ENCODE peak calls at places on chromosomes 12 and 14, in five cellular contexts. One of them, this sample, is unnamed.
A peak's percentile ranks its signal among the peaks of the same experiment; 100 is the strongest.

GRCh38 chr14:100723135-100723883 is 3.4 kb upstream of the DLK1 start:
- DNase-seq in progenitor cell of endocrine pancreas: no peak
- DNase-seq in CD4-positive, alpha-beta T cell: no peak
- DNase-seq in Peyer's patch: no peak
- DNase-seq in GM12865: no peak
- DNase-seq in this sample: no peak

GRCh38 chr12:46677749-46678148 is 148.0 kb downstream of the SLC38A4 start:
- DNase-seq in Peyer's patch: no peak
- DNase-seq in GM12865: no peak
- DNase-seq in CD4-positive, alpha-beta T cell: no peak
- DNase-seq in progenitor cell of endocrine pancreas: no peak
- DNase-seq in this sample: no peak

GRCh38 chr14:49972199-49972671 is 79.4 kb downstream of the ARF6 start:
- DNase-seq in GM12865: peak; percentile 51
- DNase-seq in CD4-positive, alpha-beta T cell: no peak
- DNase-seq in progenitor cell of endocrine pancreas: no peak
- DNase-seq in Peyer's patch: no peak
- DNase-seq in this sample: no peak

GRCh38 chr14:91953170-91953985 is 5.9 kb upstream of the FBLN5 start:
- DNase-seq in CD4-positive, alpha-beta T cell: no peak
- DNase-seq in Peyer's patch: no peak
- DNase-seq in progenitor cell of endocrine pancreas: no peak
- DNase-seq in GM12865: no peak
- DNase-seq in this sample: no peak

GRCh38 chr14:100537701-100538565 is 49.3 kb downstream of the BEGAIN start:
- DNase-seq in GM12865: no peak
- DNase-seq in progenitor cell of endocrine pancreas: no peak
- DNase-seq in CD4-positive, alpha-beta T cell: no peak
- DNase-seq in Peyer's patch: peak; percentile 45
- DNase-seq in this sample: no peak

GRCh38 chr12:7905071-7905470 is 30.9 kb downstream of the SLC2A3 start:
- DNase-seq in CD4-positive, alpha-beta T cell: no peak
- DNase-seq in GM12865: no peak
- DNase-seq in Peyer's patch: no peak
- DNase-seq in progenitor cell of endocrine pancreas: no peak
- DNase-seq in this sample: no peak

GRCh38 chr14:34190746-34191145 is 239.9 kb upstream of the EGLN3 start:
- DNase-seq in Peyer's patch: no peak
- DNase-seq in GM12865: no peak
- DNase-seq in progenitor cell of endocrine pancreas: no peak
- DNase-seq in CD4-positive, alpha-beta T cell: no peak
- DNase-seq in this sample: no peak

GRCh38 chr12:46493352-46494209 is 121.0 kb upstream of the SLC38A2 start:
- DNase-seq in GM12865: no peak
- DNase-seq in Peyer's patch: no peak
- DNase-seq in progenitor cell of endocrine pancreas: no peak
- DNase-seq in CD4-positive, alpha-beta T cell: no peak
- DNase-seq in this sample: no peak

GRCh38 chr12:21751517-21751916 is 23.0 kb downstream of the KCNJ8 start:
- DNase-seq in GM12865: no peak
- DNase-seq in progenitor cell of endocrine pancreas: no peak
- DNase-seq in Peyer's patch: no peak
- DNase-seq in CD4-positive, alpha-beta T cell: no peak
- DNase-seq in this sample: no peak

GRCh38 chr14:69107407-69108003 is 45.4 kb downstream of the DCAF5 start:
- DNase-seq in Peyer's patch: peak; percentile 51
- DNase-seq in progenitor cell of endocrine pancreas: peak; percentile 19
- DNase-seq in GM12865: peak; percentile 68
- DNase-seq in CD4-positive, alpha-beta T cell: peak; percentile 12
- DNase-seq in this sample: no peak

GRCh38 chr12:15208140-15208539 is 13.1 kb downstream of the RERG start:
- DNase-seq in Peyer's patch: no peak
- DNase-seq in CD4-positive, alpha-beta T cell: no peak
- DNase-seq in GM12865: no peak
- DNase-seq in progenitor cell of endocrine pancreas: no peak
- DNase-seq in this sample: no peak

GRCh38 chr12:49893753-49894752 is 9.6 kb downstream of the FAIM2 start:
- DNase-seq in GM12865: no peak
- DNase-seq in progenitor cell of endocrine pancreas: no peak
- DNase-seq in Peyer's patch: no peak
- DNase-seq in CD4-positive, alpha-beta T cell: no peak
- DNase-seq in this sample: no peak

GRCh38 chr12:630656-631632 is 32.3 kb downstream of the NINJ2 start:
- DNase-seq in CD4-positive, alpha-beta T cell: peak; percentile 64
- DNase-seq in Peyer's patch: peak; percentile 94
- DNase-seq in progenitor cell of endocrine pancreas: no peak
- DNase-seq in GM12865: peak; percentile 93
- DNase-seq in this sample: peak; percentile 68

GRCh38 chr14:52018252-52018651 is 28.9 kb downstream of the RTRAF start:
- DNase-seq in CD4-positive, alpha-beta T cell: no peak
- DNase-seq in Peyer's patch: peak; percentile 78
- DNase-seq in progenitor cell of endocrine pancreas: no peak
- DNase-seq in GM12865: no peak
- DNase-seq in this sample: no peak

GRCh38 chr12:34403706-34404376 is 381.5 kb downstream of the ALG10 start:
- DNase-seq in GM12865: no peak
- DNase-seq in Peyer's patch: peak; percentile 37
- DNase-seq in CD4-positive, alpha-beta T cell: peak; percentile 1
- DNase-seq in progenitor cell of endocrine pancreas: peak; percentile 7
- DNase-seq in this sample: peak; percentile 5

GRCh38 chr14:49904270-49904669 is 11.4 kb downstream of the ARF6 start:
- DNase-seq in progenitor cell of endocrine pancreas: no peak
- DNase-seq in GM12865: no peak
- DNase-seq in Peyer's patch: no peak
- DNase-seq in CD4-positive, alpha-beta T cell: no peak
- DNase-seq in this sample: no peak

GRCh38 chr12:84348582-84348981 is 564.0 kb downstream of the SLC6A15 start:
- DNase-seq in CD4-positive, alpha-beta T cell: no peak
- DNase-seq in progenitor cell of endocrine pancreas: no peak
- DNase-seq in Peyer's patch: no peak
- DNase-seq in GM12865: no peak
- DNase-seq in this sample: no peak

GRCh38 chr12:47988073-47989022 is 15.9 kb downstream of the COL2A1 start:
- DNase-seq in progenitor cell of endocrine pancreas: no peak
- DNase-seq in Peyer's patch: peak; percentile 34
- DNase-seq in GM12865: no peak
- DNase-seq in CD4-positive, alpha-beta T cell: no peak
- DNase-seq in this sample: no peak

GRCh38 chr12:59719701-59720100 is 123.9 kb downstream of the SLC16A7 start:
- DNase-seq in progenitor cell of endocrine pancreas: no peak
- DNase-seq in CD4-positive, alpha-beta T cell: no peak
- DNase-seq in GM12865: no peak
- DNase-seq in Peyer's patch: no peak
- DNase-seq in this sample: no peak

GRCh38 chr14:92986254-92987147 is 63.6 kb downstream of the CHGA start:
- DNase-seq in Peyer's patch: no peak
- DNase-seq in progenitor cell of endocrine pancreas: no peak
- DNase-seq in GM12865: no peak
- DNase-seq in CD4-positive, alpha-beta T cell: no peak
- DNase-seq in this sample: no peak

GRCh38 chr12:102061096-102061555 is 665 bp downstream of the WASHC3 start:
- DNase-seq in progenitor cell of endocrine pancreas: no peak
- DNase-seq in Peyer's patch: no peak
- DNase-seq in CD4-positive, alpha-beta T cell: no peak
- DNase-seq in GM12865: peak; percentile 81
- DNase-seq in this sample: peak; percentile 29

GRCh38 chr14:72948481-72949138 is 22.3 kb downstream of the DCAF4 start:
- DNase-seq in GM12865: peak; percentile 70
- DNase-seq in CD4-positive, alpha-beta T cell: peak; percentile 45
- DNase-seq in progenitor cell of endocrine pancreas: peak; percentile 57
- DNase-seq in Peyer's patch: peak; percentile 89
- DNase-seq in this sample: peak; percentile 44

GRCh38 chr12:94098466-94098865 is 49.9 kb upstream of the PLXNC1 start:
- DNase-seq in GM12865: no peak
- DNase-seq in CD4-positive, alpha-beta T cell: no peak
- DNase-seq in Peyer's patch: no peak
- DNase-seq in progenitor cell of endocrine pancreas: no peak
- DNase-seq in this sample: no peak

GRCh38 chr14:80202888-80203562 is 8.3 kb downstream of the DIO2 start:
- DNase-seq in CD4-positive, alpha-beta T cell: no peak
- DNase-seq in progenitor cell of endocrine pancreas: no peak
- DNase-seq in GM12865: peak; percentile 57
- DNase-seq in Peyer's patch: peak; percentile 49
- DNase-seq in this sample: no peak

GRCh38 chr12:3249081-3249800 is 172.1 kb downstream of the TSPAN9 start:
- DNase-seq in progenitor cell of endocrine pancreas: no peak
- DNase-seq in GM12865: no peak
- DNase-seq in Peyer's patch: no peak
- DNase-seq in CD4-positive, alpha-beta T cell: no peak
- DNase-seq in this sample: no peak

GRCh38 chr14:92500491-92500941 is 13.1 kb upstream of the RIN3 start:
- DNase-seq in Peyer's patch: no peak
- DNase-seq in CD4-positive, alpha-beta T cell: no peak
- DNase-seq in GM12865: no peak
- DNase-seq in progenitor cell of endocrine pancreas: no peak
- DNase-seq in this sample: no peak

GRCh38 chr12:108122072-108122471 is 7.0 kb upstream of the WSCD2 start:
- DNase-seq in CD4-positive, alpha-beta T cell: no peak
- DNase-seq in GM12865: no peak
- DNase-seq in Peyer's patch: no peak
- DNase-seq in progenitor cell of endocrine pancreas: no peak
- DNase-seq in this sample: no peak

GRCh38 chr14:25006961-25007795 is 42.8 kb downstream of the STXBP6 start:
- DNase-seq in Peyer's patch: no peak
- DNase-seq in progenitor cell of endocrine pancreas: no peak
- DNase-seq in GM12865: no peak
- DNase-seq in CD4-positive, alpha-beta T cell: no peak
- DNase-seq in this sample: no peak

GRCh38 chr14:69980457-69981414 is 101.5 kb downstream of the SMOC1 start:
- DNase-seq in CD4-positive, alpha-beta T cell: no peak
- DNase-seq in GM12865: no peak
- DNase-seq in progenitor cell of endocrine pancreas: no peak
- DNase-seq in Peyer's patch: no peak
- DNase-seq in this sample: no peak

GRCh38 chr14:85958069-85958468 is 428.1 kb downstream of the FLRT2 start:
- DNase-seq in progenitor cell of endocrine pancreas: no peak
- DNase-seq in GM12865: no peak
- DNase-seq in Peyer's patch: no peak
- DNase-seq in CD4-positive, alpha-beta T cell: no peak
- DNase-seq in this sample: no peak
- TF ChIP-seq CTCF in progenitor cell of endocrine pancreas: no peak
- TF ChIP-seq CTCF in GM12865: no peak
- TF ChIP-seq CTCF in Peyer's patch: no peak
- TF ChIP-seq CTCF in CD4-positive, alpha-beta T cell: no peak
- TF ChIP-seq CTCF in this sample: no peak

GRCh38 chr12:118711185-118711584 is 270.2 kb upstream of the SRRM4 start:
- DNase-seq in GM12865: no peak
- DNase-seq in Peyer's patch: no peak
- DNase-seq in progenitor cell of endocrine pancreas: no peak
- DNase-seq in CD4-positive, alpha-beta T cell: no peak
- DNase-seq in this sample: no peak

GRCh38 chr12:118714500-118714899 is 266.8 kb upstream of the SRRM4 start:
- DNase-seq in CD4-positive, alpha-beta T cell: no peak
- DNase-seq in progenitor cell of endocrine pancreas: no peak
- DNase-seq in GM12865: no peak
- DNase-seq in Peyer's patch: no peak
- DNase-seq in this sample: no peak

GRCh38 chr12:118715647-118716046 is 265.7 kb upstream of the SRRM4 start:
- DNase-seq in progenitor cell of endocrine pancreas: no peak
- DNase-seq in CD4-positive, alpha-beta T cell: no peak
- DNase-seq in Peyer's patch: no peak
- DNase-seq in GM12865: no peak
- DNase-seq in this sample: no peak

GRCh38 chr12:118714051-118714460 is 267.3 kb upstream of the SRRM4 start:
- DNase-seq in CD4-positive, alpha-beta T cell: no peak
- DNase-seq in Peyer's patch: no peak
- DNase-seq in progenitor cell of endocrine pancreas: peak; percentile 23
- DNase-seq in GM12865: peak; percentile 69
- DNase-seq in this sample: no peak
- TF ChIP-seq CTCF in CD4-positive, alpha-beta T cell: no peak
- TF ChIP-seq CTCF in Peyer's patch: no peak
- TF ChIP-seq CTCF in progenitor cell of endocrine pancreas: peak; percentile 76
- TF ChIP-seq CTCF in GM12865: peak; percentile 65
- TF ChIP-seq CTCF in this sample: no peak

DNA sequence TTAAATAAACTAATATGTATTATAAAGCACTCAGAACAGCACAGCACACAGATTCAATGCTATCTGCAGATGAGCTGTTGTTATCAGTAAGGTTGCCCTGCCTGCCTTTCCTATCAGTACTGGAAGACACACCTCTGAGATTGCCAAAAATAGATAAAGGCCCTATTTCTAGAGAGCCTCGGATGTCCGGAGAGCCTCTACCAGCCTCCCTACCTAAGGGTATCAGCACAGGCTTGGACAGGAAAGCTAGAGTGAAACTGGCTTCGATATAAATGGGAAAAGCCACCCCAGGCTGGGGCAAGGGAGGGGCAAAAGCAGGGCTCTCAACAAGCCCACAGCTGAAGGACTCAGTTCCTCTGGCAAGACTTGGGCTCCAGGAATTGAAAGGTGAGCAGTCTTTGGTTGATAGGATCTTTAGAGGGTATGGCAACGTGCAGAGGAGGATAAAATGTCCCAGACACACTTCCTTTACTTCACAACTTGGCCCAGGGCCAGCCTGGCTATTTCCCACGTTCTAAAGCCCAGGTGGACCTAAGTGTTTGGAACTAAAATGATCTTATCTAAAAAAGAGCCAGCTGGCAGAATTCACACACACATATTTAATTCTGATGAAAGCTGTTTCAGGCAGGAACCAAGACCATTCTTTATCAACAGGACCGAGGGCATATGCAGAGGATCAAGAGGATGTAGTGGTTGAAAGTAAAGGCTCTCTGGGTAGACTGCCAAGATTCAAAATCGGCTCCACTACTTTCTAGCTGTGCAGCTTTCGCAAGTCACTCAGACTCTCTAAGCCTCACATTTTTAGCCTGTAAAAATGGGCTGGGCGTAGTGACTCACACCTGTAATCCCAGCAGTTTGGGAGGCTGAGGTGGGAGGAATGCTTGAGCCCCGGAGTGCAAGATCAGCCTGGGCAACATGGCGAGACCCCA is 37.8 kb upstream of the ITPR2 start:
- DNase-seq in Peyer's patch: no peak
- DNase-seq in progenitor cell of endocrine pancreas: no peak
- DNase-seq in GM12865: peak; percentile 77
- DNase-seq in CD4-positive, alpha-beta T cell: no peak
- DNase-seq in this sample: no peak
- TF ChIP-seq CTCF in Peyer's patch: no peak
- TF ChIP-seq CTCF in progenitor cell of endocrine pancreas: no peak
- TF ChIP-seq CTCF in GM12865: no peak
- TF ChIP-seq CTCF in CD4-positive, alpha-beta T cell: no peak
- TF ChIP-seq CTCF in this sample: no peak

GRCh38 chr12:103331643-103332042 is 164.1 kb downstream of the C12orf42 start:
- DNase-seq in CD4-positive, alpha-beta T cell: no peak
- DNase-seq in GM12865: no peak
- DNase-seq in Peyer's patch: no peak
- DNase-seq in progenitor cell of endocrine pancreas: no peak
- DNase-seq in this sample: no peak

GRCh38 chr12:103327676-103328075 is 168.1 kb downstream of the C12orf42 start:
- DNase-seq in CD4-positive, alpha-beta T cell: no peak
- DNase-seq in Peyer's patch: no peak
- DNase-seq in GM12865: no peak
- DNase-seq in progenitor cell of endocrine pancreas: no peak
- DNase-seq in this sample: no peak

GRCh38 chr12:103330672-103331071 is 165.1 kb downstream of the C12orf42 start:
- DNase-seq in CD4-positive, alpha-beta T cell: no peak
- DNase-seq in progenitor cell of endocrine pancreas: no peak
- DNase-seq in Peyer's patch: no peak
- DNase-seq in GM12865: no peak
- DNase-seq in this sample: no peak

GRCh38 chr12:103326190-103326589 is 169.6 kb downstream of the C12orf42 start:
- DNase-seq in GM12865: peak; percentile 49
- DNase-seq in Peyer's patch: no peak
- DNase-seq in CD4-positive, alpha-beta T cell: no peak
- DNase-seq in progenitor cell of endocrine pancreas: no peak
- DNase-seq in this sample: no peak
- TF ChIP-seq CTCF in GM12865: peak; percentile 43
- TF ChIP-seq CTCF in Peyer's patch: peak; percentile 21
- TF ChIP-seq CTCF in CD4-positive, alpha-beta T cell: no peak
- TF ChIP-seq CTCF in progenitor cell of endocrine pancreas: peak; percentile 59
- TF ChIP-seq CTCF in this sample: no peak